ENCODE peak calls at places on chromosome 19, in six cellular contexts. One of them, this sample, is unnamed.

GRCh38 chr19:48006762-48007161 is 12.3 kb downstream of the ELSPBP1 start:
- DNase-seq in CD4-positive, CD25-positive, alpha-beta regulatory T cell: no peak
- DNase-seq in GM12878: no peak
- DNase-seq in psoas muscle: no peak
- DNase-seq in SK-N-SH: no peak
- DNase-seq in body of pancreas: no peak
- DNase-seq in this sample: no peak

GRCh38 chr19:9128171-9128570 is 1.4 kb upstream of the OR7G3 start:
- DNase-seq in CD4-positive, CD25-positive, alpha-beta regulatory T cell: no peak
- DNase-seq in GM12878: no peak
- DNase-seq in psoas muscle: no peak
- DNase-seq in SK-N-SH: no peak
- DNase-seq in body of pancreas: no peak
- DNase-seq in this sample: no peak

GRCh38 chr19:12872941-12873890 is 8.0 kb downstream of the DNASE2 start:
- DNase-seq in CD4-positive, CD25-positive, alpha-beta regulatory T cell: peak
- DNase-seq in GM12878: no peak
- DNase-seq in psoas muscle: peak
- DNase-seq in SK-N-SH: peak
- DNase-seq in body of pancreas: peak
- DNase-seq in this sample: no peak

GRCh38 chr19:9801976-9802375 is 16.9 kb downstream of the FBXL12 start:
- DNase-seq in CD4-positive, CD25-positive, alpha-beta regulatory T cell: no peak
- DNase-seq in GM12878: no peak
- DNase-seq in psoas muscle: no peak
- DNase-seq in SK-N-SH: peak
- DNase-seq in body of pancreas: no peak
- DNase-seq in this sample: no peak

GRCh38 chr19:1111641-1112253 is 8.0 kb downstream of the GPX4 start:
- DNase-seq in CD4-positive, CD25-positive, alpha-beta regulatory T cell: no peak
- DNase-seq in GM12878: no peak
- DNase-seq in psoas muscle: no peak
- DNase-seq in SK-N-SH: no peak
- DNase-seq in body of pancreas: no peak
- DNase-seq in this sample: no peak

GRCh38 chr19:36771275-36772231 is 1.1 kb downstream of the ZNF850 start:
- DNase-seq in CD4-positive, CD25-positive, alpha-beta regulatory T cell: no peak
- DNase-seq in GM12878: peak
- DNase-seq in psoas muscle: peak
- DNase-seq in SK-N-SH: peak
- DNase-seq in body of pancreas: peak
- DNase-seq in this sample: no peak

GRCh38 chr19:18425515-18426415 is 6.6 kb downstream of the SSBP4 start:
- DNase-seq in CD4-positive, CD25-positive, alpha-beta regulatory T cell: no peak
- DNase-seq in GM12878: no peak
- DNase-seq in psoas muscle: peak
- DNase-seq in SK-N-SH: no peak
- DNase-seq in body of pancreas: no peak
- DNase-seq in this sample: peak

GRCh38 chr19:8575467-8575997 is 1.7 kb downstream of the MYO1F start:
- DNase-seq in CD4-positive, CD25-positive, alpha-beta regulatory T cell: peak
- DNase-seq in GM12878: no peak
- DNase-seq in psoas muscle: no peak
- DNase-seq in SK-N-SH: no peak
- DNase-seq in body of pancreas: no peak
- DNase-seq in this sample: no peak

GRCh38 chr19:48896191-48896720 is 2.3 kb downstream of the TULP2 start:
- DNase-seq in CD4-positive, CD25-positive, alpha-beta regulatory T cell: no peak
- DNase-seq in GM12878: no peak
- DNase-seq in psoas muscle: peak
- DNase-seq in SK-N-SH: peak
- DNase-seq in body of pancreas: no peak
- DNase-seq in this sample: peak

GRCh38 chr19:38952395-38953165 is 21.8 kb downstream of the MRPS12 start:
- DNase-seq in CD4-positive, CD25-positive, alpha-beta regulatory T cell: peak
- DNase-seq in GM12878: no peak
- DNase-seq in psoas muscle: no peak
- DNase-seq in SK-N-SH: no peak
- DNase-seq in body of pancreas: peak
- DNase-seq in this sample: no peak

GRCh38 chr19:32203161-32203560 is 142.2 kb upstream of the ZNF507 start:
- DNase-seq in CD4-positive, CD25-positive, alpha-beta regulatory T cell: no peak
- DNase-seq in GM12878: no peak
- DNase-seq in psoas muscle: no peak
- DNase-seq in SK-N-SH: no peak
- DNase-seq in body of pancreas: no peak
- DNase-seq in this sample: no peak

GRCh38 chr19:34150558-34150957 is 21.7 kb upstream of the LSM14A start:
- DNase-seq in CD4-positive, CD25-positive, alpha-beta regulatory T cell: no peak
- DNase-seq in GM12878: no peak
- DNase-seq in psoas muscle: no peak
- DNase-seq in SK-N-SH: peak
- DNase-seq in body of pancreas: no peak
- DNase-seq in this sample: no peak

GRCh38 chr19:42224940-42225717 is 5.0 kb downstream of the ZNF526 start:
- DNase-seq in CD4-positive, CD25-positive, alpha-beta regulatory T cell: no peak
- DNase-seq in GM12878: no peak
- DNase-seq in psoas muscle: no peak
- DNase-seq in SK-N-SH: no peak
- DNase-seq in body of pancreas: no peak
- DNase-seq in this sample: no peak

GRCh38 chr19:13010038-13010991 is 15.0 kb downstream of the NFIX start:
- DNase-seq in CD4-positive, CD25-positive, alpha-beta regulatory T cell: no peak
- DNase-seq in GM12878: no peak
- DNase-seq in psoas muscle: peak
- DNase-seq in SK-N-SH: no peak
- DNase-seq in body of pancreas: no peak
- DNase-seq in this sample: no peak

GRCh38 chr19:28170066-28170465 is 1042.9 kb downstream of the UQCRFS1 start:
- DNase-seq in CD4-positive, CD25-positive, alpha-beta regulatory T cell: no peak
- DNase-seq in GM12878: no peak
- DNase-seq in psoas muscle: no peak
- DNase-seq in SK-N-SH: no peak
- DNase-seq in body of pancreas: no peak
- DNase-seq in this sample: no peak

GRCh38 chr19:7729211-7729610 is 2.7 kb downstream of the CLEC4G start:
- DNase-seq in CD4-positive, CD25-positive, alpha-beta regulatory T cell: no peak
- DNase-seq in GM12878: no peak
- DNase-seq in psoas muscle: no peak
- DNase-seq in SK-N-SH: no peak
- DNase-seq in body of pancreas: no peak
- DNase-seq in this sample: no peak

GRCh38 chr19:55034751-55035150 is 3.3 kb downstream of the GP6 start:
- DNase-seq in CD4-positive, CD25-positive, alpha-beta regulatory T cell: no peak
- DNase-seq in GM12878: no peak
- DNase-seq in psoas muscle: no peak
- DNase-seq in SK-N-SH: no peak
- DNase-seq in body of pancreas: no peak
- DNase-seq in this sample: no peak

GRCh38 chr19:48668332-48668731 is 4.5 kb downstream of the NTN5 start:
- DNase-seq in CD4-positive, CD25-positive, alpha-beta regulatory T cell: no peak
- DNase-seq in GM12878: no peak
- DNase-seq in psoas muscle: no peak
- DNase-seq in SK-N-SH: no peak
- DNase-seq in body of pancreas: no peak
- DNase-seq in this sample: no peak

GRCh38 chr19:33293255-33294057 is 8.9 kb downstream of the CEBPA start:
- DNase-seq in CD4-positive, CD25-positive, alpha-beta regulatory T cell: no peak
- DNase-seq in GM12878: no peak
- DNase-seq in psoas muscle: peak
- DNase-seq in SK-N-SH: no peak
- DNase-seq in body of pancreas: peak
- DNase-seq in this sample: no peak

GRCh38 chr19:49565261-49565660 is 15.1 kb downstream of the NOSIP start:
- DNase-seq in CD4-positive, CD25-positive, alpha-beta regulatory T cell: no peak
- DNase-seq in GM12878: no peak
- DNase-seq in psoas muscle: no peak
- DNase-seq in SK-N-SH: no peak
- DNase-seq in body of pancreas: peak
- DNase-seq in this sample: no peak

GRCh38 chr19:8352134-8352827 is 9.2 kb upstream of the KANK3 start:
- DNase-seq in CD4-positive, CD25-positive, alpha-beta regulatory T cell: no peak
- DNase-seq in GM12878: no peak
- DNase-seq in psoas muscle: peak
- DNase-seq in SK-N-SH: no peak
- DNase-seq in body of pancreas: no peak
- DNase-seq in this sample: no peak

GRCh38 chr19:30645946-30646577 is 273.9 kb downstream of the ZNF536 start:
- DNase-seq in CD4-positive, CD25-positive, alpha-beta regulatory T cell: no peak
- DNase-seq in GM12878: no peak
- DNase-seq in psoas muscle: no peak
- DNase-seq in SK-N-SH: no peak
- DNase-seq in body of pancreas: no peak
- DNase-seq in this sample: no peak

GRCh38 chr19:3343619-3344502 is 22.5 kb upstream of the NFIC start:
- DNase-seq in CD4-positive, CD25-positive, alpha-beta regulatory T cell: no peak
- DNase-seq in GM12878: no peak
- DNase-seq in psoas muscle: peak
- DNase-seq in SK-N-SH: peak
- DNase-seq in body of pancreas: peak
- DNase-seq in this sample: peak

GRCh38 chr19:48318286-48318987 is 6.9 kb upstream of the EMP3 start:
- DNase-seq in CD4-positive, CD25-positive, alpha-beta regulatory T cell: no peak
- DNase-seq in GM12878: no peak
- DNase-seq in psoas muscle: no peak
- DNase-seq in SK-N-SH: no peak
- DNase-seq in body of pancreas: no peak
- DNase-seq in this sample: no peak

GRCh38 chr19:44092108-44092507 is 2.1 kb upstream of the ZNF224 start:
- DNase-seq in CD4-positive, CD25-positive, alpha-beta regulatory T cell: no peak
- DNase-seq in GM12878: no peak
- DNase-seq in psoas muscle: no peak
- DNase-seq in SK-N-SH: no peak
- DNase-seq in body of pancreas: no peak
- DNase-seq in this sample: no peak

GRCh38 chr19:18596752-18597157 is 8.2 kb downstream of the REX1BD start:
- DNase-seq in CD4-positive, CD25-positive, alpha-beta regulatory T cell: no peak
- DNase-seq in GM12878: no peak
- DNase-seq in psoas muscle: peak
- DNase-seq in SK-N-SH: peak
- DNase-seq in body of pancreas: peak
- DNase-seq in this sample: no peak

GRCh38 chr19:48741222-48741999 is 1.0 kb upstream of the RASIP1 start:
- DNase-seq in CD4-positive, CD25-positive, alpha-beta regulatory T cell: no peak
- DNase-seq in GM12878: no peak
- DNase-seq in psoas muscle: peak
- DNase-seq in SK-N-SH: peak
- DNase-seq in body of pancreas: peak
- DNase-seq in this sample: no peak

GRCh38 chr19:54728167-54728566 is 3.9 kb downstream of the KIR3DL3 start:
- DNase-seq in CD4-positive, CD25-positive, alpha-beta regulatory T cell: no peak
- DNase-seq in GM12878: no peak
- DNase-seq in psoas muscle: no peak
- DNase-seq in SK-N-SH: no peak
- DNase-seq in body of pancreas: no peak
- DNase-seq in this sample: no peak

GRCh38 chr19:23203841-23204344 is 46.3 kb downstream of the ZNF724 start:
- DNase-seq in CD4-positive, CD25-positive, alpha-beta regulatory T cell: no peak
- DNase-seq in GM12878: no peak
- DNase-seq in psoas muscle: peak
- DNase-seq in SK-N-SH: no peak
- DNase-seq in body of pancreas: no peak
- DNase-seq in this sample: no peak

GRCh38 chr19:18282021-18282787 is 782 bp upstream of the JUND start:
- DNase-seq in CD4-positive, CD25-positive, alpha-beta regulatory T cell: no peak
- DNase-seq in GM12878: no peak
- DNase-seq in psoas muscle: no peak
- DNase-seq in SK-N-SH: peak
- DNase-seq in body of pancreas: no peak
- DNase-seq in this sample: peak

GRCh38 chr19:38759590-38760003 is 13.7 kb downstream of the LGALS7 start:
- DNase-seq in CD4-positive, CD25-positive, alpha-beta regulatory T cell: no peak
- DNase-seq in GM12878: no peak
- DNase-seq in psoas muscle: peak
- DNase-seq in SK-N-SH: no peak
- DNase-seq in body of pancreas: peak
- DNase-seq in this sample: no peak

GRCh38 chr19:56667311-56667870 is 4.2 kb downstream of the ZNF835 start:
- DNase-seq in CD4-positive, CD25-positive, alpha-beta regulatory T cell: no peak
- DNase-seq in GM12878: no peak
- DNase-seq in psoas muscle: no peak
- DNase-seq in SK-N-SH: no peak
- DNase-seq in body of pancreas: no peak
- DNase-seq in this sample: no peak
- H3K27ac ChIP-seq in CD4-positive, CD25-positive, alpha-beta regulatory T cell: no peak
- H3K27ac ChIP-seq in GM12878: no peak
- H3K27ac ChIP-seq in psoas muscle: no peak
- H3K27ac ChIP-seq in SK-N-SH: no peak
- H3K27ac ChIP-seq in body of pancreas: no peak
- H3K27ac ChIP-seq in this sample: no peak

DNA sequence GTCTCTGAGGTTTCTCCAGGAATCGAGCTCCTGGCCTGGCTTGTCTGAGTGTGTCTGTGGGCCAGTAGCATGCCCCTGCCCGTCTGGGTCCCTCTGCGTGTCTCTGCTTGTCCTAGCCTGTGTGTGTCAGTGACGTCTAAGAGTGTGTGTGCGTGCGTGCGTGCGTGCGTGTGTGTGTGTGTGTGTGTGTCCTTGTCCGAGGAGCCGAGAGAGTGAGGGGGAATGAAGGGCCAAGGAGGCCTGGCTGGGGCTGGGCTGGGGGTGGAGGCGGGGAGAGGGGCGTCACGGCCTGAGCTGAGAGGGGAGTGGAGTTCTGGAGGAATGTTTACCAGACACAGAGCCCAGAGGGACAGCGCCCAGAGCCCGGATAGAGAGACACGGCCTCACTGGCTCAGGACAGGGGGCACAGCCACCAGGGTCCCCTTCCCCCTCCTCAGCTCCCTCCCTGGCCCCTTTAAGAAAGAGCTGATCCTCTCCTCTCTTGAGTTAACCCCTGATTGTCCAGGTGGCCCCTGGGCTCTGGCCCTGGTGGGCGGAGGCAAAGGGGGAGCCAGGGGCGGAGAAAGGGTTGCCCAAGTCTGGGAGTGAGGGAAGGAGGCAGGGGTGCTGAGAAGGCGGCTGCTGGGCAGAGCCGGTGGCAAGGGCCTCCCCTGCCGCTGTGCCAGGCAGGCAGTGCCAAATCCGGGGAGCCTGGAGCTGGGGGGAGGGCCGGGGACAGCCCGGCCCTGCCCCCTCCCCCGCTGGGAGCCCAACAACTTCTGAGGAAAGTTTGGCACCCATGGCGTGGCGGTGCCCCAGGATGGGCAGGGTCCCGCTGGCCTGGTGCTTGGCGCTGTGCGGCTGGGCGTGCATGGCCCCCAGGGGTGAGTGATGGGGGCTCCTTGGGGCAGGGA is at the start of gene AXL:
- DNase-seq in CD4-positive, CD25-positive, alpha-beta regulatory T cell: no peak
- DNase-seq in GM12878: no peak
- DNase-seq in psoas muscle: peak
- DNase-seq in SK-N-SH: peak
- DNase-seq in body of pancreas: peak
- DNase-seq in this sample: peak
- H3K27ac ChIP-seq in CD4-positive, CD25-positive, alpha-beta regulatory T cell: no peak
- H3K27ac ChIP-seq in GM12878: no peak
- H3K27ac ChIP-seq in psoas muscle: peak
- H3K27ac ChIP-seq in SK-N-SH: peak
- H3K27ac ChIP-seq in body of pancreas: no peak
- H3K27ac ChIP-seq in this sample: no peak

GRCh38 chr19:17281391-17282304 is at the start of gene ANKLE1:
- DNase-seq in CD4-positive, CD25-positive, alpha-beta regulatory T cell: no peak
- DNase-seq in GM12878: peak
- DNase-seq in psoas muscle: peak
- DNase-seq in SK-N-SH: peak
- DNase-seq in body of pancreas: no peak
- DNase-seq in this sample: peak
- H3K27ac ChIP-seq in CD4-positive, CD25-positive, alpha-beta regulatory T cell: no peak
- H3K27ac ChIP-seq in GM12878: peak
- H3K27ac ChIP-seq in psoas muscle: no peak
- H3K27ac ChIP-seq in SK-N-SH: peak
- H3K27ac ChIP-seq in body of pancreas: no peak
- H3K27ac ChIP-seq in this sample: no peak

GRCh38 chr19:2176336-2176994 is 12.7 kb downstream of the DOT1L start:
- DNase-seq in CD4-positive, CD25-positive, alpha-beta regulatory T cell: no peak
- DNase-seq in GM12878: no peak
- DNase-seq in psoas muscle: peak
- DNase-seq in SK-N-SH: no peak
- DNase-seq in body of pancreas: no peak
- DNase-seq in this sample: no peak
- H3K27ac ChIP-seq in CD4-positive, CD25-positive, alpha-beta regulatory T cell: no peak
- H3K27ac ChIP-seq in GM12878: no peak
- H3K27ac ChIP-seq in psoas muscle: peak
- H3K27ac ChIP-seq in SK-N-SH: no peak
- H3K27ac ChIP-seq in body of pancreas: no peak
- H3K27ac ChIP-seq in this sample: no peak